ENCODE peak calls at places on chromosomes 1 and 21, in seven cellular contexts. L is ACHN; T is AG08395; O is stimulated activated CD4-positive, alpha-beta T cell treated with anti-CD3 and anti-CD28 coated beads, Interleukin-1b, Interleukin-23, amount 100 ng/mL, for 24 hours; A is EL; G is NCI-H1092 treated with DMSO at 0.1 percent for 48 hours; V is stimulated activated CD8-positive, alpha-beta memory T cell treated with anti-CD3 and anti-CD28 coated beads, Interleukin-7, amount 100 ng/mL, for 48 hours. P is an unnamed sample.

GRCh38 chr21:45029298-45029967 is 44.9 kb upstream of the ADARB1 start:
- DNase-seq in L (no peak), T (peak; percentile 50), O (no peak), A (no peak), G (peak; percentile 13), V (no peak), P (peak; percentile 44)

GRCh38 chr1:30809514-30810263 is 52.1 kb upstream of the LAPTM5 start:
- DNase-seq in L (peak; percentile 68), T (peak; percentile 81), O (no peak), A (peak; percentile 85), G (no peak), V (no peak), P (peak; percentile 97)

GRCh38 chr1:221264848-221265247 is 385.6 kb downstream of the HLX start:
- DNase-seq in L (no peak), T (no peak), O (no peak), A (no peak), G (no peak), V (no peak), P (no peak)

GRCh38 chr1:91924146-91924545 is 25.1 kb upstream of the BRDT start:
- DNase-seq in L (no peak), T (peak; percentile 84), O (no peak), A (peak; percentile 71), G (no peak), V (no peak), P (peak; percentile 88)

GRCh38 chr1:198672124-198672523 is 33.3 kb downstream of the PTPRC start:
- DNase-seq in L (no peak), T (peak; percentile 75), O (no peak), A (peak; percentile 96), G (no peak), V (no peak), P (peak; percentile 89)

GRCh38 chr1:155072531-155073289 is 5.9 kb upstream of the EFNA3 start:
- DNase-seq in L (no peak), T (no peak), O (no peak), A (no peak), G (no peak), V (no peak), P (no peak)

GRCh38 chr1:183331095-183331742 is 87.0 kb downstream of the NMNAT2 start:
- DNase-seq in L (no peak), T (no peak), O (no peak), A (no peak), G (no peak), V (no peak), P (peak; percentile 11)

GRCh38 chr1:21175324-21175669 is 1.4 kb downstream of the EIF4G3 start:
- DNase-seq in L (no peak), T (peak; percentile 21), O (no peak), A (peak; percentile 58), G (no peak), V (no peak), P (peak; percentile 59)

GRCh38 chr1:165877940-165878556 is 50.6 kb downstream of the UCK2 start:
- DNase-seq in L (no peak), T (no peak), O (no peak), A (no peak), G (no peak), V (no peak), P (no peak)

GRCh38 chr1:77168358-77168757 is 50.9 kb downstream of the PIGK start:
- DNase-seq in L (no peak), T (no peak), O (no peak), A (no peak), G (no peak), V (no peak), P (no peak)

GRCh38 chr1:27887215-27888035 is 15.1 kb downstream of the THEMIS2 start:
- DNase-seq in L (no peak), T (no peak), O (no peak), A (no peak), G (no peak), V (no peak), P (no peak)

GRCh38 chr1:36276688-36277087 is 29.5 kb upstream of the SH3D21 start:
- DNase-seq in L (no peak), T (no peak), O (no peak), A (no peak), G (no peak), V (no peak), P (no peak)

GRCh38 chr1:52645261-52645660 is 12.3 kb downstream of the SHISAL2A start:
- DNase-seq in L (no peak), T (no peak), O (no peak), A (no peak), G (no peak), V (no peak), P (no peak)

P was measured in fibroblast of lung.